ENCODE peak calls at places on chromosomes 1 and 21, in six cellular contexts. W is substantia nigra, B is GM03348, S is cardiac muscle cell, N is cardiac fibroblast, J is B cell. C is an unnamed sample.

GRCh38 chr1:99850458-99850974 is 355 bp downstream of the AGL start:
- DNase-seq in W (peak; percentile 65), B (no peak), S (peak; percentile 16), N (no peak), J (no peak), C (no peak)

GRCh38 chr1:236394905-236395779 is 1.1 kb downstream of the EDARADD start:
- DNase-seq in W (no peak), B (peak; percentile 45), S (peak; percentile 34), N (peak; percentile 9), J (peak; percentile 55), C (peak; percentile 73)

GRCh38 chr1:160827418-160827817 is 31.4 kb downstream of the LY9 start:
- DNase-seq in W (no peak), B (no peak), S (peak; percentile 66), N (no peak), J (no peak), C (no peak)

GRCh38 chr1:155322571-155322952 is 1.9 kb downstream of the RUSC1 start:
- DNase-seq in W (no peak), B (peak; percentile 53), S (peak; percentile 48), N (peak; percentile 41), J (no peak), C (no peak)

GRCh38 chr1:219090618-219091017 is 83.1 kb upstream of the LYPLAL1 start:
- DNase-seq in W (no peak), B (no peak), S (no peak), N (no peak), J (no peak), C (no peak)

GRCh38 chr1:2816786-2817185 is 15.3 kb upstream of the TTC34 start:
- DNase-seq in W (no peak), B (no peak), S (no peak), N (no peak), J (no peak), C (no peak)

GRCh38 chr1:94481473-94481933 is 60.1 kb downstream of the F3 start:
- DNase-seq in W (peak; percentile 7), B (peak; percentile 78), S (peak; percentile 83), N (peak; percentile 81), J (peak; percentile 35), C (peak; percentile 13)

GRCh38 chr1:51878616-51879336 is at the start of gene NRDC:
- DNase-seq in W (peak; percentile 94), B (peak; percentile 99), S (peak; percentile 100), N (peak; percentile 100), J (peak; percentile 86), C (peak; percentile 77)

GRCh38 chr1:89599332-89599630 is 33.6 kb upstream of the LRRC8C start:
- DNase-seq in W (no peak), B (no peak), S (no peak), N (no peak), J (no peak), C (no peak)

GRCh38 chr1:219928791-219929118 is 398 bp upstream of the SLC30A10 start:
- DNase-seq in W (no peak), B (no peak), S (no peak), N (no peak), J (no peak), C (no peak)

GRCh38 chr1:171213559-171214454 is 28.7 kb downstream of the FMO2 start:
- DNase-seq in W (no peak), B (no peak), S (no peak), N (no peak), J (no peak), C (peak; percentile 46)

GRCh38 chr1:229557214-229557850 is 1.2 kb downstream of the ABCB10 start:
- DNase-seq in W (no peak), B (peak; percentile 54), S (peak; percentile 29), N (peak; percentile 40), J (no peak), C (no peak)

GRCh38 chr1:86169625-86170024 is 13.1 kb upstream of the COL24A1 start:
- DNase-seq in W (no peak), B (peak; percentile 29), S (no peak), N (peak; percentile 21), J (no peak), C (no peak)

GRCh38 chr1:157134442-157134841 is 3.8 kb downstream of the ETV3 start:
- DNase-seq in W (no peak), B (no peak), S (no peak), N (no peak), J (no peak), C (no peak)

GRCh38 chr1:156248323-156248683 is 447 bp upstream of the PAQR6 start:
- DNase-seq in W (no peak), B (no peak), S (no peak), N (no peak), J (no peak), C (no peak)

GRCh38 chr21:41477641-41478318 is 30.2 kb downstream of the TMPRSS2 start:
- DNase-seq in W (no peak), B (no peak), S (peak; percentile 62), N (no peak), J (no peak), C (peak; percentile 81)

GRCh38 chr1:184838374-184838995 is 83.8 kb upstream of the EDEM3 start:
- DNase-seq in W (no peak), B (peak; percentile 91), S (peak; percentile 86), N (peak; percentile 96), J (no peak), C (peak; percentile 78)

GRCh38 chr1:186876436-186876835 is 47.7 kb downstream of the PLA2G4A start:
- DNase-seq in W (no peak), B (no peak), S (no peak), N (no peak), J (no peak), C (no peak)

GRCh38 chr21:41481191-41481590 is 26.8 kb downstream of the TMPRSS2 start:
- DNase-seq in W (no peak), B (peak; percentile 24), S (peak; percentile 38), N (peak; percentile 11), J (no peak), C (no peak)

GRCh38 chr1:110134050-110134595 is 16.2 kb upstream of the SLC6A17 start:
- DNase-seq in W (no peak), B (no peak), S (no peak), N (no peak), J (no peak), C (peak; percentile 50)

GRCh38 chr1:82388679-82389078 is 587.9 kb downstream of the ADGRL2 start:
- DNase-seq in W (no peak), B (no peak), S (peak; percentile 4), N (peak; percentile 73), J (no peak), C (no peak)

GRCh38 chr1:27318596-27318995 is 3.4 kb upstream of the TMEM222 start:
- DNase-seq in W (no peak), B (peak; percentile 72), S (no peak), N (no peak), J (no peak), C (no peak)

GRCh38 chr1:37476460-37477197 is 2.2 kb downstream of the ZC3H12A start:
- DNase-seq in W (no peak), B (peak; percentile 92), S (peak; percentile 93), N (peak; percentile 90), J (no peak), C (no peak)

GRCh38 chr21:33198346-33199135 is 31.2 kb upstream of the IFNAR2 start:
- DNase-seq in W (no peak), B (no peak), S (peak; percentile 67), N (peak; percentile 27), J (no peak), C (no peak)

C was measured in T47D.